ENCODE peak calls at places on chromosome 3, in six cellular contexts. T is AG04450, P is right atrium auricular region, D is neural progenitor cell, H is spleen, K is brain microvascular endothelial cell. O is an unnamed sample.
A peak's percentile ranks its signal among the peaks of the same experiment; 100 is the strongest.

GRCh38 chr3:43953814-43954241 is 263.1 kb downstream of the ABHD5 start:
- DNase-seq in T (peak; percentile 1), P (no peak), D (no peak), H (no peak), K (peak; percentile 70), O (peak; percentile 89)

GRCh38 chr3:172074578-172074977 is 35.2 kb downstream of the FNDC3B start:
- DNase-seq in T (no peak), P (peak; percentile 64), D (no peak), H (no peak), K (no peak), O (no peak)

GRCh38 chr3:151434151-151434890 is 26.5 kb downstream of the IGSF10 start:
- DNase-seq in T (peak; percentile 69), P (no peak), D (no peak), H (no peak), K (peak; percentile 91), O (peak; percentile 75)

GRCh38 chr3:53493997-53494791 is at the start of gene CACNA1D:
- DNase-seq in T (no peak), P (no peak), D (peak; percentile 74), H (no peak), K (no peak), O (no peak)

GRCh38 chr3:79618883-79619282 is 148.9 kb downstream of the ROBO1 start:
- DNase-seq in T (no peak), P (no peak), D (no peak), H (no peak), K (no peak), O (no peak)

GRCh38 chr3:55556622-55557531 is 69.8 kb upstream of the WNT5A start:
- DNase-seq in T (no peak), P (no peak), D (no peak), H (no peak), K (peak; percentile 11), O (no peak)

GRCh38 chr3:36969540-36970432 is 23.1 kb downstream of the EPM2AIP1 start:
- DNase-seq in T (no peak), P (no peak), D (peak; percentile 92), H (no peak), K (peak; percentile 90), O (no peak)

GRCh38 chr3:107710851-107711250 is 188.1 kb downstream of the BBX start:
- DNase-seq in T (no peak), P (peak; percentile 65), D (no peak), H (no peak), K (peak; percentile 12), O (no peak)

DNA sequence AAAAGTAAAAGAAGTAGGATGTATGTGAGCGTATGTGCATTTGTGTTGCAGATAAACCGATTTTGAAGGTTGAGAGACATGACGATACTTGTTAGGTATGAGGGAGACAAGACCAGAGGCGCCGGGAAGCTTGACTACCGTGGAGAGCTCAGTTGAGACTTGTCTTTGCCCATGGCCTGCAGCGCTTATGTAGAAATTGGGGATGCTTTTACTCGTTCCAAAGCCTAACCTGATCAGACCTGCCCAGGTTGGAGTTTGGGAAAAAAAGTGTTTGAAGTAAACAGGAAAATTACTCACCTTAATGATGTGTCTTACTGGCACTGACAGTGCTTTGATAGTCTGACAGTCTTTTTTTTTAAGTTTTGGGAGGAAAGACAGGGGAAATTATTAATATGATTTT is 202.8 kb downstream of the TP63 start:
- DNase-seq in T (no peak), P (no peak), D (no peak), H (no peak), K (no peak), O (no peak)
- H3K4me3 ChIP-seq in T (no peak overlapping the region), P (no peak overlapping the region), D (no peak overlapping the region), H (no peak overlapping the region), K (no peak overlapping the region), O (no peak overlapping the region)

GRCh38 chr3:25532763-25533162 is 104.7 kb downstream of the RARB start:
- DNase-seq in T (no peak), P (no peak), D (no peak), H (no peak), K (peak; percentile 57), O (no peak)
- TF ChIP-seq CTCF in T (peak; percentile 62), P (no peak), D (peak; percentile 61), H (peak; percentile 32), K (peak; percentile 79), O (peak; percentile 68)

GRCh38 chr3:110487840-110488239 is 583.8 kb upstream of the NECTIN3 start:
- DNase-seq in T (no peak), P (no peak), D (no peak), H (no peak), K (no peak), O (no peak)
- H3K4me3 ChIP-seq in T (no peak overlapping the region), P (no peak overlapping the region), D (no peak overlapping the region), H (no peak overlapping the region), K (no peak overlapping the region), O (no peak overlapping the region)

DNA sequence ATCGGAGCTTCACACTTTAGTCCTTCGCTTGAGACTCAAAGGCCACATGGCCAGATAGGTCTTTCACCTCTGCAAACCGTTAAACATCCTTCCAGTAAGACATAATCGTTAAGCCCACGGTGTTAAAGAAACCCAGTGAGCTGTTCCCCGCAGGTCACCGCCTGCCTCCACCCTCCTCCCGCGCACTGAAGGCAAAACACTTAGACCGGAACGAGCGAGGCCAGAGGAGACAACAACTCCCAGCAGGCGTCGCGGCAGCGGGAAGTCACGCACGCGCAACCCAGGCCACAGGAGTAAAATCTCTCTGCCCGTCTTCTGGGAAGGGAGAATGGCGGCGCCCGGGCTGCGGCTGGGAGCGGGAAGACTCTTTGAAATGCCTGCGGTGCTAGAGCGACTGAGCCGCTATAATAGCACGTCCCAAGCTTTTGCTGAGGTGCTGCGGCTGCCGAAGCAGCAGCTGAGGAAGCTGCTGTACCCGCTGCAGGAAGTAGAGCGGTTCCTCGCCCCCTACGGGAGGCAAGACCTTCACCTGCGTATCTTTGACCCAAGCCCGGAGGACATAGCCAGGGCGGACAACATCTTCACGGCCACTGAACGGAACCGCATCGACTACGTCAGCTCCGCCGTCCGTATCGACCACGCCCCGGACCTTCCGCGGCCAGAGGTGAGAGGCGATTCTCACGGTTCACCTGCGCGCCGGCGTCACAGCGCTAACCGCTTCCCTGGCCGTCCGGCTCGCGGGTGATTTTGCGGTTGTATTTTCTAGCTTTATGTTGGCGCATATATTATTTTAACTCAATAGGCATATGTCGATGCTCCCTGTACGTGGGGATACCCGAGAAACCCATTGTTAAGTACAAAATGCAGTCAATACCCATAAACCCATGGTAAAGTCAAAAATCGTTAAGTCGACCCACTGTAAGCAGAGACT is at the start of gene GTPBP8:
- DNase-seq in T (peak; percentile 59), P (peak; percentile 93), D (peak; percentile 92), H (peak; percentile 98), K (peak; percentile 85), O (peak; percentile 52)
- TF ChIP-seq CTCF in T (no peak), P (no peak), D (peak; percentile 7), H (peak; percentile 30), K (no peak), O (peak; percentile 10)

O was measured in epithelial cell of proximal tubule.